ENCODE peak calls at places on chromosomes 7 and 10, in ten cellular contexts. E is adrenal gland, O is IMR-90, R is cardiac muscle cell, X is coronary artery, C is body of pancreas, F is testis, U is tibial artery, P is suprapubic skin, Y is GM23248. B is an unnamed sample.

GRCh38 chr10:132722391-132722790 is 63.6 kb downstream of the NKX6-2 start:
- DNase-seq in C (no peak), X (no peak), E (no peak), F (no peak), O (no peak), U (no peak), Y (no peak), R (no peak), P (no peak), B (no peak)

GRCh38 chr7:128135275-128136214 is 104.3 kb upstream of the LRRC4 start:
- DNase-seq in U (no peak), R (peak), C (peak), X (peak), Y (peak), E (peak), F (peak), O (peak), P (no peak), B (peak)

GRCh38 chr7:12827219-12827821 is 139.9 kb downstream of the ARL4A start:
- DNase-seq in O (peak), R (peak), Y (peak), X (no peak), E (no peak), C (no peak), U (no peak), P (no peak), F (no peak), B (no peak)

GRCh38 chr7:124033093-124033806 is 383 bp upstream of the TMEM229A start:
- DNase-seq in C (peak), E (peak), X (no peak), F (peak), U (no peak), Y (peak), R (peak), O (no peak), P (no peak), B (peak)

GRCh38 chr10:79202188-79203013 is 133.6 kb downstream of the ZMIZ1 start:
- DNase-seq in U (no peak), X (no peak), Y (peak), P (no peak), R (peak), F (no peak), O (peak), E (no peak), C (peak), B (peak)

GRCh38 chr7:113875224-113875623 is 43.6 kb downstream of the PPP1R3A start:
- DNase-seq in P (no peak), F (no peak), E (no peak), U (no peak), X (no peak), C (no peak), O (no peak), R (no peak), Y (no peak), B (no peak)

GRCh38 chr7:8151161-8151560 is 110.8 kb downstream of the ICA1 start:
- DNase-seq in X (no peak), R (no peak), O (no peak), E (no peak), F (peak), Y (no peak), U (no peak), P (no peak), C (no peak), B (no peak)

GRCh38 chr10:63711866-63712716 is 190.9 kb downstream of the REEP3 start:
- DNase-seq in U (peak), F (peak), C (peak), X (peak), R (peak), P (peak), O (peak), E (peak), Y (peak), B (peak)

GRCh38 chr10:66783296-66783695 is 142.5 kb upstream of the LRRTM3 start:
- DNase-seq in Y (peak), F (no peak), C (no peak), P (no peak), R (no peak), E (no peak), O (peak), U (no peak), X (no peak), B (no peak)

GRCh38 chr10:49115015-49115795 is at the start of gene VSTM4:
- DNase-seq in E (peak), U (peak), X (peak), P (no peak), R (peak), F (no peak), Y (peak), O (peak), C (no peak), B (no peak)

GRCh38 chr10:4526426-4526825 is 299.6 kb upstream of the AKR1E2 start:
- DNase-seq in F (no peak), R (no peak), U (no peak), P (no peak), O (no peak), X (no peak), E (no peak), C (no peak), Y (peak), B (no peak)

GRCh38 chr10:988667-989545 is 672 bp downstream of the GTPBP4 start:
- DNase-seq in P (peak), R (peak), C (no peak), U (no peak), F (no peak), E (peak), O (peak), Y (peak), X (peak), B (no peak)

GRCh38 chr7:147298611-147299043 is 1182.0 kb downstream of the CNTNAP2 start:
- DNase-seq in O (peak), F (no peak), E (no peak), R (peak), U (no peak), X (no peak), C (no peak), P (no peak), Y (peak), B (no peak)

GRCh38 chr10:97805096-97805879 is 33.5 kb upstream of the SFRP5 start:
- DNase-seq in P (no peak), F (peak), R (no peak), X (no peak), Y (no peak), C (no peak), O (no peak), E (no peak), U (no peak), B (no peak)

GRCh38 chr7:27277628-27278027 is 35.0 kb downstream of the EVX1 start:
- DNase-seq in F (no peak), E (peak), C (peak), U (no peak), O (peak), R (peak), Y (peak), P (no peak), X (no peak), B (no peak)

GRCh38 chr10:127576751-127577161 is 27.6 kb downstream of the NPS start:
- DNase-seq in U (no peak), Y (no peak), P (no peak), F (peak), X (no peak), C (no peak), E (no peak), R (no peak), O (no peak), B (no peak)

GRCh38 chr7:10225265-10225664 is 748.4 kb upstream of the PHF14 start:
- DNase-seq in P (no peak), O (no peak), E (no peak), X (no peak), R (no peak), Y (no peak), U (no peak), C (no peak), F (no peak), B (no peak)

GRCh38 chr7:139701908-139702307 is 75.9 kb downstream of the HIPK2 start:
- DNase-seq in R (no peak), X (no peak), E (no peak), P (no peak), O (no peak), F (no peak), U (peak), C (no peak), Y (no peak), B (peak)

GRCh38 chr10:78124167-78124566 is 90.5 kb downstream of the RPS24 start:
- DNase-seq in C (no peak), R (no peak), Y (no peak), X (no peak), P (no peak), O (no peak), U (no peak), F (no peak), E (no peak), B (no peak)

GRCh38 chr10:78134919-78135318 is 101.3 kb downstream of the RPS24 start:
- DNase-seq in Y (no peak), R (no peak), E (no peak), U (no peak), F (peak), O (no peak), X (no peak), P (no peak), C (no peak), B (no peak)

DNA sequence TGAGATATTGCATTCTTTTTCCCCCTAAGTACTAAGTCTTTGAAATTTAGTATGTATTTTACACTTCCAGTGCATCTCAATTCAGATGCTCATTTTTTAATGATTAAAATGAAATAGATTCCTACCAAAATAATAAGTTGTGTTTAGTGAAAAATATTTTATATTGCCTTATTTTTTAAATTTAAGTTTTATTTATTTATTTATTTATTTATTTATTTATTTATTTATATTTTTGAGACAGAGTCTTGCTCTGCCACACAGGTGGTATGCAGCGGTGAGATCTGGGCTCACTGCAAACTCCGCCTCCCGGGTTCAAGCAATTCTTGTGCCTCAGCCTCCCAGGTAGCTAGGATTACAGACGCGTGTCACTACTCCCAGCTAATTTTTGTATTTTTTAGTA is 95.5 kb downstream of the RPS24 start:
- DNase-seq in X (no peak), E (no peak), C (no peak), F (no peak), O (no peak), R (no peak), P (no peak), Y (no peak), U (no peak), B (no peak)
- H3K27ac ChIP-seq in X (no peak), E (no peak), C (no peak), F (no peak), O (no peak), R (no peak), P (no peak), Y (no peak), U (no peak), B (no peak)

GRCh38 chr7:41570766-41571165 is 132.1 kb downstream of the INHBA start:
- DNase-seq in C (no peak), X (no peak), F (no peak), P (no peak), U (no peak), E (no peak), R (no peak), O (no peak), Y (no peak), B (no peak)

GRCh38 chr7:41576176-41576575 is 126.7 kb downstream of the INHBA start:
- DNase-seq in U (no peak), C (no peak), X (no peak), O (peak), P (no peak), Y (peak), R (no peak), F (no peak), E (no peak), B (no peak)

GRCh38 chr7:41573881-41574280 is 129.0 kb downstream of the INHBA start:
- DNase-seq in C (no peak), O (peak), Y (no peak), U (no peak), E (no peak), R (peak), P (no peak), X (no peak), F (no peak), B (no peak)

GRCh38 chr7:41573017-41573416 is 129.9 kb downstream of the INHBA start:
- DNase-seq in P (no peak), F (no peak), U (no peak), C (no peak), R (peak), O (peak), E (no peak), Y (peak), X (no peak), B (no peak)

DNA sequence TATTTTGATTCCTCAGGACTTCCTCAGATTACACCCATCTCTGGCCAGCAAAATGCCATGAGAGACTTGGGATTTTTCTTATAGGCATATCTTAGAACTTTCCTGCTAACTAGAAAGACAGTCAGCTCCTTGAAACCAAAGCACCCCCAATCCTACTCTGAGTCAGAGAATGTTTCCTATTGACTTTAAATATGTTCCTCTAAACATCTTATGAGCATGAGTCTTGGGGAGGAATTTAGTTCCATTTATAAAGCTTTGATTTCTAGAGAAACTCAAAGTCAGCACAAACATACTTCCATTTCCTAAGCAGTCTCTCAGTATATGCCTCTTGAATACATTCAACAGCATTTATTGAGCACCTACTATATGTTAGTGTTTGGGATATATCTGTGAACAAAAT is 128.5 kb downstream of the INHBA start:
- DNase-seq in C (no peak), X (no peak), F (no peak), P (no peak), E (no peak), R (peak), O (peak), Y (peak), U (no peak), B (no peak)
- H3K27ac ChIP-seq in C (no peak), X (no peak), F (no peak), P (no peak), E (no peak), R (no peak), O (no peak), Y (no peak), U (no peak), B (no peak)

GRCh38 chr7:66100408-66101050 is 14.1 kb upstream of the CRCP start:
- DNase-seq in X (no peak), Y (peak), F (no peak), C (no peak), E (no peak), R (no peak), P (no peak), U (no peak), O (no peak), B (no peak)

GRCh38 chr7:66095010-66095409 is 19.4 kb downstream of the ASL start:
- DNase-seq in Y (no peak), E (no peak), O (no peak), R (no peak), C (no peak), X (no peak), U (no peak), P (no peak), F (no peak), B (no peak)

GRCh38 chr7:66099551-66100407 is 14.9 kb upstream of the CRCP start:
- DNase-seq in F (peak), C (peak), O (peak), X (peak), P (peak), E (peak), U (peak), R (peak), Y (peak), B (peak)

GRCh38 chr7:66099232-66099550 is 15.5 kb upstream of the CRCP start:
- DNase-seq in F (no peak), O (no peak), C (no peak), Y (no peak), E (no peak), R (peak), X (no peak), P (no peak), U (no peak), B (no peak)
- H3K27ac ChIP-seq in F (no peak), O (no peak), C (no peak), Y (peak), E (peak), R (no peak), X (peak), P (no peak), U (peak), B (no peak)

DNA sequence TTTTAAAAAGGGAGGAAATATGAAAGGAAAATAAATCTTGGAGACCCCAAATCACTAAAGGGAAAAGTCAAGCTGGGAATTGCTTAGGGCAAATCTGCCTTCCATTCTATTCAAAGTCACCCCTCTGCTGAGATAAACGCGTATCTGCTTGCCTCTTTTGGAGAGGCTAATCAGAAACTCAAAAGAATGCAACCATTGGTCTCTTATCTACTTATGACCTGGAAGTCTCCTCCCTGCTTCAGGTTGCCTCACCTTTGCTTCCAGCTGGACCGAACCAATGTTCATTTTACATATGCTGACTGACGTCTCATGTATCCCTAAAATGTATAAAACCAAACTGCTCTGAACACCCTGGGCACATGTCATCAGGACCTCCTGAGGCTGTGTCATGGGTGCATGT is 14.7 kb downstream of the ATAD1 start:
- DNase-seq in X (no peak), R (no peak), O (no peak), F (no peak), E (no peak), C (no peak), U (no peak), P (no peak), Y (no peak), B (no peak)
- H3K27ac ChIP-seq in X (no peak), R (no peak), O (no peak), F (no peak), E (no peak), C (no peak), U (no peak), P (no peak), Y (no peak), B (no peak)

GRCh38 chr10:58328233-58328632 is 6.6 kb upstream of the UBE2D1 start:
- DNase-seq in Y (no peak), F (no peak), C (no peak), U (no peak), E (no peak), O (no peak), R (no peak), X (no peak), P (no peak), B (no peak)

GRCh38 chr10:58322072-58322834 is 12.6 kb upstream of the UBE2D1 start:
- DNase-seq in R (peak), E (no peak), U (no peak), F (no peak), O (peak), Y (no peak), X (no peak), P (no peak), C (no peak), B (no peak)

GRCh38 chr10:58322835-58323209 is 12.0 kb upstream of the UBE2D1 start:
- DNase-seq in X (no peak), F (no peak), Y (no peak), R (no peak), E (no peak), U (no peak), C (no peak), O (no peak), P (no peak), B (no peak)

GRCh38 chr10:58330397-58330796 is 4.4 kb upstream of the UBE2D1 start:
- DNase-seq in C (no peak), F (no peak), Y (no peak), P (no peak), E (no peak), R (no peak), U (no peak), O (no peak), X (no peak), B (no peak)

DNA sequence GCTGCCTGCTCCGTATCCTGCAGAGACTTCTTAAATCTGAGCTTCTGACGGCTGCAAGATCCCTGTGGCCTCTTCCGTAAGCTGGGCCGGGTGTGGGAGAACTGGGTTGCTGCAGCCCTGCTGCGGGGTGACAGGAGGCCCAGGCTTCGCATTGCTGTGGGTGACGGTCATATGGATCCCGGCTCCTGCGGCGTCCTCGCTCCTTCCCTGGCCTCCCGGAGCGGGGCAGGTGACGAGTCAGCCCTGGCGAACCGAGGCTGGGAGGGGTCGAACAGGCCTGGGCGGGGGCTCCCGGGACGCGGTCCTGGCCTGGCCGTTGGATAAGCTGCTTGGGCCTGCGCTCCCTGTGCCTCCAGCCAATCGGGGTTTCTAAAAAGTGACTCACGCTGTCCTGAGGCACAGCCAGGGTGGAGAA is 7.8 kb upstream of the UBE2D1 start:
- DNase-seq in Y (peak), U (peak), E (peak), P (peak), X (peak), O (peak), C (peak), F (peak), R (peak), B (no peak)
- H3K27ac ChIP-seq in Y (peak), U (no peak), E (no peak), P (no peak), X (peak), O (no peak), C (no peak), F (no peak), R (no peak), B (no peak)

GRCh38 chr10:12162927-12163326 is 32.8 kb downstream of the NUDT5 start:
- DNase-seq in C (no peak), U (no peak), E (no peak), O (no peak), Y (no peak), R (no peak), F (no peak), P (no peak), X (no peak), B (no peak)

GRCh38 chr10:12165036-12165435 is 30.7 kb downstream of the NUDT5 start:
- DNase-seq in Y (no peak), E (no peak), P (no peak), F (no peak), O (no peak), U (no peak), C (no peak), R (no peak), X (no peak), B (no peak)

GRCh38 chr10:12165992-12166775 is 29.5 kb downstream of the NUDT5 start:
- DNase-seq in X (no peak), C (no peak), F (no peak), P (no peak), O (no peak), Y (no peak), U (no peak), R (no peak), E (no peak), B (no peak)

GRCh38 chr10:12160664-12161063 is 31.2 kb downstream of the SEC61A2 start:
- DNase-seq in U (no peak), E (no peak), C (no peak), P (no peak), F (no peak), X (no peak), R (no peak), Y (no peak), O (no peak), B (no peak)

DNA sequence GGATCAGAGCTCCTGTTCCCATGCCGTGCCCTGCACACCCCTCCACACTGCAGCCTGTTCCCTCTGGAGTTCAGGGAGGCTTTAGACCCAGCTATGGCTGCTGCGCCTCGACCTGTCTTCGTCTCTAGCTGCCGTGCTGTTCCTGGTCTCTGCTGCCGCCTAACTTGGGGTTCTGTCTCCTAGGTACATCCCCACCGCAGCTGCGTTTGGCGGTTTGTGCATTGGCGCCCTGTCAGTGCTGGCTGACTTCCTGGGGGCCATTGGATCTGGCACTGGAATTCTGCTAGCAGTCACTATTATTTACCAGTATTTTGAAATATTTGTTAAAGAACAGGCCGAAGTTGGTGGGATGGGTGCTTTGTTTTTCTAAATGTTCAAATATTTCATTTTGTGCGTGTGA is 31.6 kb downstream of the NUDT5 start:
- DNase-seq in O (no peak), Y (no peak), X (no peak), F (no peak), C (no peak), E (no peak), R (no peak), P (no peak), U (no peak), B (no peak)
- H3K27ac ChIP-seq in O (no peak), Y (no peak), X (no peak), F (no peak), C (no peak), E (no peak), R (peak), P (no peak), U (no peak), B (peak)

GRCh38 chr10:121610798-121611325 is 12.6 kb upstream of the FGFR2 start:
- DNase-seq in U (no peak), P (peak), E (no peak), C (no peak), Y (no peak), F (no peak), X (no peak), R (no peak), O (no peak), B (no peak)
- H3K27ac ChIP-seq in U (no peak), P (no peak), E (no peak), C (no peak), Y (no peak), F (no peak), X (no peak), R (no peak), O (no peak), B (peak)

B was measured in substantia nigra.